ENCODE peak calls at places on chromosomes 1 and 21, in five cellular contexts. A is pancreas, J is brain microvascular endothelial cell, B is heart right ventricle, S is H54. F is an unnamed sample.

GRCh38 chr1:200245492-200245891 is 164.3 kb downstream of the ZNF281 start:
- DNase-seq in J (peak; percentile 37), S (no peak), A (no peak), B (peak; percentile 14), F (peak; percentile 63)

GRCh38 chr1:34361781-34362357 is 185.2 kb downstream of the C1orf94 start:
- DNase-seq in B (no peak), A (no peak), J (no peak), S (no peak), F (no peak)

GRCh38 chr1:200546577-200546976 is 74.0 kb downstream of the KIF14 start:
- DNase-seq in J (no peak), A (no peak), S (no peak), B (no peak), F (no peak)

GRCh38 chr21:42338730-42339715 is 11.8 kb downstream of the TFF2 start:
- DNase-seq in B (no peak), A (no peak), S (no peak), J (no peak), F (no peak)

GRCh38 chr1:13916530-13916929 is 216.5 kb downstream of the PRDM2 start:
- DNase-seq in A (no peak), J (no peak), S (no peak), B (no peak), F (no peak)

GRCh38 chr1:186304982-186305949 is 69.8 kb downstream of the TPR start:
- DNase-seq in A (no peak), B (no peak), S (no peak), J (peak; percentile 38), F (no peak)

GRCh38 chr1:156625436-156626078 is 6.3 kb downstream of the HAPLN2 start:
- DNase-seq in S (no peak), J (no peak), A (peak; percentile 71), B (peak; percentile 73), F (no peak)

GRCh38 chr1:156281281-156282142 is 1.1 kb downstream of the SMG5 start:
- DNase-seq in S (no peak), J (peak; percentile 56), B (peak; percentile 65), A (no peak), F (peak; percentile 38)

GRCh38 chr1:45512641-45513054 is 9.0 kb downstream of the PRDX1 start:
- DNase-seq in A (peak; percentile 50), J (peak; percentile 70), S (no peak), B (no peak), F (peak; percentile 63)

GRCh38 chr1:190172636-190173410 is 304.8 kb downstream of the BRINP3 start:
- DNase-seq in B (no peak), J (no peak), A (no peak), S (no peak), F (no peak)

GRCh38 chr1:186999506-186999905 is 170.8 kb downstream of the PLA2G4A start:
- DNase-seq in S (no peak), B (no peak), A (no peak), J (no peak), F (no peak)

GRCh38 chr1:59601032-59601431 is 213.7 kb upstream of the HOOK1 start:
- DNase-seq in J (no peak), B (peak; percentile 42), S (peak; percentile 28), A (no peak), F (no peak)

GRCh38 chr1:20031836-20032235 is 38.2 kb upstream of the PLA2G5 start:
- DNase-seq in B (no peak), A (no peak), S (no peak), J (no peak), F (no peak)

GRCh38 chr1:234531181-234532132 is 52.5 kb upstream of the TARBP1 start:
- DNase-seq in A (peak; percentile 83), S (no peak), B (peak; percentile 68), J (peak; percentile 65), F (no peak)